ENCODE peak calls at places on chromosomes 13 and 19, in seven cellular contexts. D, I, M, K, V, J and Y are unnamed samples.

GRCh38 chr19:17205237-17206140 is 9.7 kb upstream of the USE1 start:
- DNase-seq in K (peak), V (peak), I (peak), J (peak), D (no peak), M (peak), Y (no peak)

GRCh38 chr19:46205183-46205984 is 24.2 kb upstream of the IGFL1 start:
- DNase-seq in K (no peak), M (no peak), D (no peak), V (no peak), J (peak), I (no peak), Y (no peak)

GRCh38 chr13:67100723-67101122 is 129.4 kb downstream of the PCDH9 start:
- DNase-seq in D (no peak), I (no peak), K (no peak), V (peak), M (no peak), J (no peak), Y (no peak)

GRCh38 chr19:42468273-42468796 is 25.6 kb upstream of the CXCL17 start:
- DNase-seq in M (peak), J (no peak), D (no peak), I (no peak), K (peak), V (peak), Y (no peak)

GRCh38 chr19:46480409-46480808 is 9.0 kb upstream of the PNMA8A start:
- DNase-seq in V (peak), M (peak), D (no peak), I (no peak), J (no peak), K (peak), Y (no peak)

GRCh38 chr19:44142014-44142523 is 715 bp downstream of the ZNF234 start:
- DNase-seq in I (no peak), K (peak), J (no peak), V (peak), D (no peak), M (no peak), Y (no peak)

GRCh38 chr13:29448124-29448685 is 147.3 kb downstream of the SLC7A1 start:
- DNase-seq in J (no peak), D (no peak), I (no peak), M (no peak), K (no peak), V (no peak), Y (no peak)

GRCh38 chr13:40662866-40663265 is 3.6 kb downstream of the FOXO1 start:
- DNase-seq in K (no peak), I (no peak), M (no peak), D (no peak), J (no peak), V (peak), Y (no peak)

GRCh38 chr19:14112809-14113385 is 4.7 kb downstream of the PRKACA start:
- DNase-seq in M (no peak), D (no peak), V (no peak), I (no peak), J (no peak), K (no peak), Y (no peak)

GRCh38 chr13:112115403-112116091 is 48.6 kb downstream of the SOX1 start:
- DNase-seq in M (no peak), K (no peak), D (no peak), J (no peak), I (no peak), V (no peak), Y (no peak)

GRCh38 chr19:49565261-49565660 is 15.1 kb downstream of the NOSIP start:
- DNase-seq in I (no peak), J (no peak), V (peak), D (no peak), M (peak), K (no peak), Y (no peak)

GRCh38 chr13:79404361-79404760 is 1.7 kb downstream of the RBM26 start:
- DNase-seq in J (no peak), K (peak), D (no peak), I (no peak), M (no peak), V (no peak), Y (no peak)

GRCh38 chr13:113629814-113630213 is 28.2 kb downstream of the ATP4B start:
- DNase-seq in K (no peak), D (no peak), V (no peak), J (no peak), I (no peak), M (no peak), Y (peak)

GRCh38 chr19:46861691-46862503 is 1.1 kb downstream of the ARHGAP35 start:
- DNase-seq in V (no peak), D (no peak), M (peak), J (no peak), I (no peak), K (peak), Y (no peak)

GRCh38 chr13:46181799-46182490 is at the start of gene LCP1:
- DNase-seq in M (peak), D (peak), K (no peak), J (no peak), V (no peak), I (no peak), Y (no peak)

GRCh38 chr19:30374791-30375650 is 2.8 kb downstream of the ZNF536 start:
- DNase-seq in M (no peak), K (no peak), I (no peak), J (peak), D (no peak), V (no peak), Y (no peak)

GRCh38 chr13:60396783-60397692 is at the start of gene TDRD3:
- DNase-seq in M (peak), V (peak), D (peak), J (peak), K (peak), I (peak), Y (peak)

GRCh38 chr13:94822356-94822755 is 110.0 kb upstream of the SOX21 start:
- DNase-seq in V (no peak), D (no peak), I (no peak), K (no peak), J (no peak), M (no peak), Y (no peak)

GRCh38 chr19:55640043-55640576 is 692 bp upstream of the ZNF580 start:
- DNase-seq in J (peak), V (peak), M (peak), I (peak), D (no peak), K (peak), Y (no peak)

GRCh38 chr19:2561221-2561620 is 85.3 kb downstream of the GADD45B start:
- DNase-seq in K (no peak), V (no peak), M (no peak), J (no peak), D (no peak), I (no peak), Y (no peak)

GRCh38 chr13:43269037-43269476 is 245.7 kb downstream of the DNAJC15 start:
- DNase-seq in J (no peak), D (no peak), M (peak), V (peak), K (peak), I (no peak), Y (no peak)

GRCh38 chr19:12064266-12065099 is at the start of gene ZNF844:
- DNase-seq in D (peak), I (peak), M (peak), J (peak), K (peak), V (peak), Y (peak)

GRCh38 chr13:40697711-40698110 is 31.3 kb upstream of the FOXO1 start:
- DNase-seq in M (peak), J (no peak), D (no peak), V (no peak), K (no peak), I (no peak), Y (no peak)

GRCh38 chr13:44576396-44577235 is 486 bp upstream of the TSC22D1 start:
- DNase-seq in D (no peak), I (no peak), K (no peak), M (peak), J (peak), V (no peak), Y (no peak)

GRCh38 chr19:27860309-27860934 is 1352.5 kb downstream of the UQCRFS1 start:
- DNase-seq in K (no peak), M (no peak), I (no peak), J (no peak), D (no peak), V (no peak), Y (no peak)

GRCh38 chr13:80337706-80338105 is 3.2 kb downstream of the SPRY2 start:
- DNase-seq in D (no peak), M (no peak), V (no peak), J (no peak), K (peak), I (no peak), Y (no peak)

GRCh38 chr19:3986260-3987041 is 1.2 kb upstream of the EEF2 start:
- DNase-seq in K (peak), M (peak), D (no peak), J (peak), I (no peak), V (peak), Y (no peak)

GRCh38 chr13:100848304-100848703 is 173.7 kb upstream of the TMTC4 start:
- DNase-seq in V (no peak), D (no peak), K (no peak), I (no peak), J (no peak), M (no peak), Y (no peak)

GRCh38 chr19:28694812-28695211 is 518.1 kb downstream of the UQCRFS1 start:
- DNase-seq in D (no peak), K (no peak), V (peak), M (no peak), I (no peak), J (no peak), Y (no peak)

GRCh38 chr13:30847697-30848307 is 58.3 kb upstream of the MEDAG start:
- DNase-seq in V (peak), D (no peak), J (no peak), I (no peak), K (peak), M (no peak), Y (no peak)

GRCh38 chr13:35512271-35512920 is 35.9 kb upstream of the MAB21L1 start:
- DNase-seq in M (no peak), K (peak), J (no peak), I (no peak), D (no peak), V (peak), Y (no peak)

GRCh38 chr13:73230714-73231113 is 171.9 kb downstream of the KLF5 start:
- DNase-seq in I (no peak), J (no peak), V (peak), K (peak), M (no peak), D (no peak), Y (no peak)

GRCh38 chr13:23254506-23254905 is 73.7 kb downstream of the SGCG start:
- DNase-seq in I (no peak), K (no peak), D (no peak), V (no peak), M (no peak), J (no peak), Y (no peak)

GRCh38 chr19:17021793-17022590 is 4.6 kb downstream of the CPAMD8 start:
- DNase-seq in V (peak), M (no peak), K (peak), J (no peak), I (no peak), D (no peak), Y (no peak)

GRCh38 chr19:45809643-45810159 is 5.4 kb downstream of the RSPH6A start:
- DNase-seq in K (peak), D (no peak), I (no peak), M (no peak), V (peak), J (no peak), Y (no peak)

GRCh38 chr19:12485571-12485970 is 955 bp upstream of the ZNF709 start:
- DNase-seq in J (no peak), D (no peak), K (no peak), V (no peak), M (no peak), I (no peak), Y (no peak)

GRCh38 chr13:25764378-25764777 is 287.4 kb downstream of the SHISA2 start:
- DNase-seq in D (no peak), K (no peak), J (no peak), M (no peak), V (no peak), I (no peak), Y (no peak)

GRCh38 chr13:38372818-38373217 is 23.2 kb downstream of the UFM1 start:
- DNase-seq in K (no peak), V (peak), D (no peak), I (no peak), M (no peak), J (no peak), Y (no peak)
- TF ChIP-seq CTCF in K (no peak), V (no peak), D (no peak), I (no peak), M (no peak), J (no peak), Y (no peak)

GRCh38 chr13:61466280-61466679 is 50.6 kb upstream of the PCDH20 start:
- DNase-seq in V (no peak), D (no peak), J (peak), K (no peak), M (no peak), I (no peak), Y (no peak)
- TF ChIP-seq CTCF in V (no peak), D (no peak), J (peak), K (no peak), M (no peak), I (no peak), Y (peak)

GRCh38 chr13:98921786-98922185 is 56.1 kb downstream of the DOCK9 start:
- DNase-seq in V (no peak), J (no peak), K (no peak), I (peak), D (no peak), M (no peak), Y (no peak)
- TF ChIP-seq CTCF in V (no peak), J (no peak), K (no peak), I (no peak), D (no peak), M (no peak), Y (no peak)

GRCh38 chr13:93473441-93474270 is 247.0 kb downstream of the GPC6 start:
- DNase-seq in V (peak), I (no peak), M (no peak), K (no peak), D (no peak), J (no peak), Y (peak)

GRCh38 chr13:93472897-93473296 is 246.3 kb downstream of the GPC6 start:
- DNase-seq in K (no peak), M (no peak), I (no peak), J (no peak), V (no peak), D (no peak), Y (no peak)

GRCh38 chr13:93476175-93476574 is 249.6 kb downstream of the GPC6 start:
- DNase-seq in I (no peak), D (no peak), V (peak), M (no peak), K (peak), J (no peak), Y (no peak)

GRCh38 chr13:93480553-93481106 is 254.0 kb downstream of the GPC6 start:
- DNase-seq in D (no peak), I (no peak), V (peak), M (no peak), K (no peak), J (no peak), Y (no peak)

GRCh38 chr13:93477238-93477637 is 250.6 kb downstream of the GPC6 start:
- DNase-seq in M (no peak), K (no peak), J (no peak), D (no peak), I (no peak), V (peak), Y (no peak)
- TF ChIP-seq CTCF in M (no peak), K (no peak), J (no peak), D (no peak), I (no peak), V (no peak), Y (no peak)

DNA sequence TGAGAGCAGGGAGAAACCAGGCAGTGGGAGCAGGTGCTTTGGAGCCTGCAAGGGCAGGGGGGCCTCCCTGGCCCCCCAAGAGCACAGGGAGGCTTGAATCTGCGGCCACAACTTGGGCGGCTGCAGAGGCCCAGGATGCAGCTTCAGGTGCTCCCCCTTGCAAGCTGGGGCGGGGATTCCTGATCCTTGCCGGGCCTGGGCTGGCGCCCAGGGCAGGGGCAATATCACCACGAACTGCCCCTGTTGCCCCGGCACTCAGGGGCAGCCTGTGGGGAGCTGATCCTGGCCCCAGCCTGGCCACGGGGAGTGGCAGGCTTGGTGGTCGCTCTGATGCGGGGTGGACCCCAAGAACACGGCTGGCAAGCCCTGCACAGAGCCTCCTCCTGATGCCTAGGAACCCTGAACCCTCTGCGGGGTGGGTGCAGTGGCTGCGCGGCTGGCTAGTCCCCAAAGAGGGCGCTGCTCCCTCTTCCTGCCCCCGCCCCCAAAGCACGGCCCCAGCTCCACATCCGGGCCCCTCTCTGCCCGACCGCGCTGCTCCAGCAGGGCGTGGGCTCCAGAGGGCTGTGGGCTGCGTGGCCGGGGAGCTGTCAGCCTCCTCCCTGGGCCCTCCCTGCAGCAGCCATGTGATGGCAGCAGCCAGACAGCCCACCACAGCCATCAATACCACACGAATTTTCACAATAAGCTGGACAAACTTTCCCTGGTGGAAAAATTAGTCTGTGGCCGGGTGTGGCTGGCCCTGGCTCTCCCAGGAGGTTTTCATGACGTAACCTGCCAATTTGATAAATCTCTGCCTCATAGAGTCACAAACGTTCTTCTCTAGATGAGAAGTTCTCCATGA is 21.0 kb downstream of the TNFSF9 start:
- DNase-seq in D (no peak), I (no peak), K (peak), J (peak), V (no peak), M (peak), Y (no peak)
- TF ChIP-seq CTCF in D (no peak), I (no peak), K (no peak), J (no peak), V (no peak), M (no peak), Y (peak)

GRCh38 chr19:50821248-50821612 is 2.4 kb downstream of the KLK1 start:
- DNase-seq in I (no peak), M (no peak), K (no peak), J (no peak), V (no peak), D (no peak), Y (no peak)
- TF ChIP-seq CTCF in I (no peak), M (no peak), K (no peak), J (no peak), V (no peak), D (no peak), Y (no peak)

DNA sequence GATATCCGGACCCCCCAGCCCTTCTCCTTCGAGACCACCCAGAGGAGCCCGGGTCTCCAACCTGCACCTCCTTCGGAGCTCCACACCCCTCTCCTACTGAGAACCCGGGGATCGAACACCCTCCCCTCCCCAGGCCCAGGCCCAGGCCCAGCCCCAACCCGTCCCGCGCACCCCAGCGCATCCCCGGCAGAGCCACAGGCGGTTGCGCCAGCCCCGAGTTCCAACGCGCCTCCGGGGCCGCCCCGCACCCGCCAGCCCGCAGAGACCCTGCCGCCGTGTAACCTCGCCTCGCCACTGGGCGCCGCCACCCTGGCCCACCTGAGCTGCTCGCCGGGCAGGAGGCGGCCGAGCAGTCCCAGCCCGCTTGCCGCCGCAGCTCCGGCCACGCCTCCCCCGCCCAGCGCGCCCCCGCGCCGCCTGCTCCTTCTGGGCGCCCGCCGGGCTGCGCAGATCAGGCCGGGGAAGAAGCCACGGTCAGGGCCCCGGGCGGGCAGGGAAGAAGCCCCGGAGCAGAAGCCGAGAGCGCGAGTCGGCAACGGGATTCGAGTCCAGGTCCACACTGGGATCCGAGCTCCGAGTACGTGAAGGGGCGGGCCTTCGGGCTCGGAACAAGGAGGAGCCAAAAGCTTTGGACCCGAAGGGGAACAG is at the start of gene MBOAT7:
- DNase-seq in M (no peak), K (no peak), D (no peak), V (no peak), I (no peak), J (no peak), Y (peak)
- TF ChIP-seq CTCF in M (no peak), K (no peak), D (peak), V (no peak), I (peak), J (no peak), Y (peak)

GRCh38 chr13:84648069-84648640 is 765.9 kb upstream of the SLITRK1 start:
- DNase-seq in M (no peak), D (no peak), V (no peak), K (peak), I (no peak), J (no peak), Y (no peak)
- TF ChIP-seq CTCF in M (no peak), D (no peak), V (no peak), K (no peak), I (no peak), J (no peak), Y (peak)

GRCh38 chr19:35278578-35279284 is 3.6 kb upstream of the HAMP start:
- DNase-seq in K (no peak), D (no peak), I (no peak), M (no peak), J (no peak), V (no peak), Y (no peak)

GRCh38 chr19:35281303-35281702 is 1.0 kb upstream of the HAMP start:
- DNase-seq in K (no peak), J (no peak), D (no peak), M (no peak), I (no peak), V (no peak), Y (no peak)

GRCh38 chr19:35276706-35277281 is 5.5 kb upstream of the HAMP start:
- DNase-seq in M (no peak), J (no peak), V (no peak), D (no peak), K (no peak), I (no peak), Y (no peak)

GRCh38 chr19:35279985-35280821 is 2.1 kb upstream of the HAMP start:
- DNase-seq in M (no peak), D (no peak), V (no peak), I (no peak), J (peak), K (no peak), Y (no peak)

GRCh38 chr19:35279374-35279773 is 3.0 kb upstream of the HAMP start:
- DNase-seq in D (no peak), I (no peak), M (no peak), V (no peak), K (no peak), J (no peak), Y (no peak)
- TF ChIP-seq CTCF in D (no peak), I (no peak), M (no peak), V (no peak), K (no peak), J (no peak), Y (no peak)

GRCh38 chr19:32336259-32337111 is 8.9 kb upstream of the ZNF507 start:
- DNase-seq in V (peak), I (no peak), D (no peak), J (no peak), K (peak), M (no peak), Y (no peak)
- TF ChIP-seq CTCF in V (peak), I (no peak), D (no peak), J (no peak), K (peak), M (no peak), Y (peak)